ENCODE peak calls at places on chromosomes 7 and 10, in eight cellular contexts. One of them, this sample, is unnamed.

GRCh38 chr7:6130007-6130587 is 98.9 kb downstream of the ANKRD61 start:
- DNase-seq in colonic mucosa: no peak
- DNase-seq in Calu3: no peak
- DNase-seq in CD4-positive, alpha-beta memory T cell: no peak
- DNase-seq in activated CD4-positive, alpha-beta T cell treated with anti-CD3 and anti-CD28 coated beads for 48 hours: no peak
- DNase-seq in adipocyte: no peak
- DNase-seq in RWPE2: no peak
- DNase-seq in uterus: no peak
- DNase-seq in this sample: no peak

GRCh38 chr7:107007892-107008287 is 36.6 kb upstream of the PRKAR2B start:
- DNase-seq in colonic mucosa: no peak
- DNase-seq in Calu3: no peak
- DNase-seq in CD4-positive, alpha-beta memory T cell: no peak
- DNase-seq in activated CD4-positive, alpha-beta T cell treated with anti-CD3 and anti-CD28 coated beads for 48 hours: no peak
- DNase-seq in adipocyte: no peak
- DNase-seq in RWPE2: no peak
- DNase-seq in uterus: no peak
- DNase-seq in this sample: no peak

GRCh38 chr7:78141533-78142281 is 343.1 kb downstream of the PHTF2 start:
- DNase-seq in colonic mucosa: no peak
- DNase-seq in Calu3: no peak
- DNase-seq in CD4-positive, alpha-beta memory T cell: no peak
- DNase-seq in activated CD4-positive, alpha-beta T cell treated with anti-CD3 and anti-CD28 coated beads for 48 hours: no peak
- DNase-seq in adipocyte: peak
- DNase-seq in RWPE2: no peak
- DNase-seq in uterus: no peak
- DNase-seq in this sample: peak

GRCh38 chr7:139602143-139602722 is 78.7 kb downstream of the CLEC2L start:
- DNase-seq in colonic mucosa: no peak
- DNase-seq in Calu3: no peak
- DNase-seq in CD4-positive, alpha-beta memory T cell: peak
- DNase-seq in activated CD4-positive, alpha-beta T cell treated with anti-CD3 and anti-CD28 coated beads for 48 hours: no peak
- DNase-seq in adipocyte: peak
- DNase-seq in RWPE2: no peak
- DNase-seq in uterus: no peak
- DNase-seq in this sample: peak

GRCh38 chr10:7264313-7264741 is 146.5 kb downstream of the SFMBT2 start:
- DNase-seq in colonic mucosa: no peak
- DNase-seq in Calu3: peak
- DNase-seq in CD4-positive, alpha-beta memory T cell: no peak
- DNase-seq in activated CD4-positive, alpha-beta T cell treated with anti-CD3 and anti-CD28 coated beads for 48 hours: no peak
- DNase-seq in adipocyte: no peak
- DNase-seq in RWPE2: no peak
- DNase-seq in uterus: no peak
- DNase-seq in this sample: peak

GRCh38 chr7:88243345-88243909 is 23.6 kb upstream of the SRI start:
- DNase-seq in colonic mucosa: no peak
- DNase-seq in Calu3: peak
- DNase-seq in CD4-positive, alpha-beta memory T cell: peak
- DNase-seq in activated CD4-positive, alpha-beta T cell treated with anti-CD3 and anti-CD28 coated beads for 48 hours: no peak
- DNase-seq in adipocyte: peak
- DNase-seq in RWPE2: no peak
- DNase-seq in uterus: no peak
- DNase-seq in this sample: peak

GRCh38 chr7:12107841-12108249 is 103.2 kb upstream of the TMEM106B start:
- DNase-seq in colonic mucosa: no peak
- DNase-seq in Calu3: no peak
- DNase-seq in CD4-positive, alpha-beta memory T cell: no peak
- DNase-seq in activated CD4-positive, alpha-beta T cell treated with anti-CD3 and anti-CD28 coated beads for 48 hours: no peak
- DNase-seq in adipocyte: peak
- DNase-seq in RWPE2: no peak
- DNase-seq in uterus: no peak
- DNase-seq in this sample: no peak

GRCh38 chr7:132516042-132516840 is 60.0 kb downstream of the PLXNA4 start:
- DNase-seq in colonic mucosa: no peak
- DNase-seq in Calu3: no peak
- DNase-seq in CD4-positive, alpha-beta memory T cell: no peak
- DNase-seq in activated CD4-positive, alpha-beta T cell treated with anti-CD3 and anti-CD28 coated beads for 48 hours: no peak
- DNase-seq in adipocyte: no peak
- DNase-seq in RWPE2: no peak
- DNase-seq in uterus: no peak
- DNase-seq in this sample: peak

GRCh38 chr7:22397981-22398380 is 41.0 kb upstream of the RAPGEF5 start:
- DNase-seq in colonic mucosa: no peak
- DNase-seq in Calu3: no peak
- DNase-seq in CD4-positive, alpha-beta memory T cell: no peak
- DNase-seq in activated CD4-positive, alpha-beta T cell treated with anti-CD3 and anti-CD28 coated beads for 48 hours: no peak
- DNase-seq in adipocyte: peak
- DNase-seq in RWPE2: no peak
- DNase-seq in uterus: no peak
- DNase-seq in this sample: no peak

GRCh38 chr7:105816954-105817615 is 59.3 kb downstream of the ATXN7L1 start:
- DNase-seq in colonic mucosa: no peak
- DNase-seq in Calu3: no peak
- DNase-seq in CD4-positive, alpha-beta memory T cell: no peak
- DNase-seq in activated CD4-positive, alpha-beta T cell treated with anti-CD3 and anti-CD28 coated beads for 48 hours: no peak
- DNase-seq in adipocyte: no peak
- DNase-seq in RWPE2: no peak
- DNase-seq in uterus: no peak
- DNase-seq in this sample: no peak

GRCh38 chr7:22240904-22241571 is 115.9 kb downstream of the RAPGEF5 start:
- DNase-seq in colonic mucosa: peak
- DNase-seq in Calu3: no peak
- DNase-seq in CD4-positive, alpha-beta memory T cell: no peak
- DNase-seq in activated CD4-positive, alpha-beta T cell treated with anti-CD3 and anti-CD28 coated beads for 48 hours: no peak
- DNase-seq in adipocyte: no peak
- DNase-seq in RWPE2: no peak
- DNase-seq in uterus: no peak
- DNase-seq in this sample: no peak

GRCh38 chr10:31395695-31396094 is 76.7 kb downstream of the ZEB1 start:
- DNase-seq in colonic mucosa: no peak
- DNase-seq in Calu3: no peak
- DNase-seq in CD4-positive, alpha-beta memory T cell: no peak
- DNase-seq in activated CD4-positive, alpha-beta T cell treated with anti-CD3 and anti-CD28 coated beads for 48 hours: no peak
- DNase-seq in adipocyte: no peak
- DNase-seq in RWPE2: no peak
- DNase-seq in uterus: no peak
- DNase-seq in this sample: no peak

GRCh38 chr7:3229904-3230470 is 71.1 kb upstream of the SDK1 start:
- DNase-seq in colonic mucosa: no peak
- DNase-seq in Calu3: no peak
- DNase-seq in CD4-positive, alpha-beta memory T cell: no peak
- DNase-seq in activated CD4-positive, alpha-beta T cell treated with anti-CD3 and anti-CD28 coated beads for 48 hours: no peak
- DNase-seq in adipocyte: no peak
- DNase-seq in RWPE2: no peak
- DNase-seq in uterus: no peak
- DNase-seq in this sample: no peak

GRCh38 chr10:96548589-96548988 is 34.9 kb upstream of the TLL2 start:
- DNase-seq in colonic mucosa: no peak
- DNase-seq in Calu3: no peak
- DNase-seq in CD4-positive, alpha-beta memory T cell: no peak
- DNase-seq in activated CD4-positive, alpha-beta T cell treated with anti-CD3 and anti-CD28 coated beads for 48 hours: no peak
- DNase-seq in adipocyte: no peak
- DNase-seq in RWPE2: no peak
- DNase-seq in uterus: no peak
- DNase-seq in this sample: peak

GRCh38 chr7:134632937-134633540 is 13.6 kb upstream of the BPGM start:
- DNase-seq in colonic mucosa: no peak
- DNase-seq in Calu3: peak
- DNase-seq in CD4-positive, alpha-beta memory T cell: peak
- DNase-seq in activated CD4-positive, alpha-beta T cell treated with anti-CD3 and anti-CD28 coated beads for 48 hours: peak
- DNase-seq in adipocyte: peak
- DNase-seq in RWPE2: no peak
- DNase-seq in uterus: no peak
- DNase-seq in this sample: peak

GRCh38 chr10:60238408-60239100 is 151.1 kb downstream of the ANK3 start:
- DNase-seq in colonic mucosa: no peak
- DNase-seq in Calu3: peak
- DNase-seq in CD4-positive, alpha-beta memory T cell: no peak
- DNase-seq in activated CD4-positive, alpha-beta T cell treated with anti-CD3 and anti-CD28 coated beads for 48 hours: peak
- DNase-seq in adipocyte: peak
- DNase-seq in RWPE2: no peak
- DNase-seq in uterus: no peak
- DNase-seq in this sample: peak

GRCh38 chr10:59575269-59575668 is 134.4 kb downstream of the SLC16A9 start:
- DNase-seq in colonic mucosa: no peak
- DNase-seq in Calu3: no peak
- DNase-seq in CD4-positive, alpha-beta memory T cell: no peak
- DNase-seq in activated CD4-positive, alpha-beta T cell treated with anti-CD3 and anti-CD28 coated beads for 48 hours: no peak
- DNase-seq in adipocyte: no peak
- DNase-seq in RWPE2: no peak
- DNase-seq in uterus: no peak
- DNase-seq in this sample: no peak

GRCh38 chr10:70274643-70275042 is 9.2 kb downstream of the NPFFR1 start:
- DNase-seq in colonic mucosa: no peak
- DNase-seq in Calu3: no peak
- DNase-seq in CD4-positive, alpha-beta memory T cell: no peak
- DNase-seq in activated CD4-positive, alpha-beta T cell treated with anti-CD3 and anti-CD28 coated beads for 48 hours: no peak
- DNase-seq in adipocyte: peak
- DNase-seq in RWPE2: no peak
- DNase-seq in uterus: no peak
- DNase-seq in this sample: peak

GRCh38 chr10:2994562-2994961 is 72.8 kb upstream of the PFKP start:
- DNase-seq in colonic mucosa: no peak
- DNase-seq in Calu3: no peak
- DNase-seq in CD4-positive, alpha-beta memory T cell: no peak
- DNase-seq in activated CD4-positive, alpha-beta T cell treated with anti-CD3 and anti-CD28 coated beads for 48 hours: no peak
- DNase-seq in adipocyte: peak
- DNase-seq in RWPE2: no peak
- DNase-seq in uterus: no peak
- DNase-seq in this sample: no peak

GRCh38 chr10:58806323-58806722 is 293.7 kb downstream of the BICC1 start:
- DNase-seq in colonic mucosa: no peak
- DNase-seq in Calu3: no peak
- DNase-seq in CD4-positive, alpha-beta memory T cell: no peak
- DNase-seq in activated CD4-positive, alpha-beta T cell treated with anti-CD3 and anti-CD28 coated beads for 48 hours: no peak
- DNase-seq in adipocyte: no peak
- DNase-seq in RWPE2: no peak
- DNase-seq in uterus: no peak
- DNase-seq in this sample: no peak

GRCh38 chr7:74042746-74043522 is 15.0 kb downstream of the ELN start:
- DNase-seq in colonic mucosa: no peak
- DNase-seq in Calu3: no peak
- DNase-seq in CD4-positive, alpha-beta memory T cell: no peak
- DNase-seq in activated CD4-positive, alpha-beta T cell treated with anti-CD3 and anti-CD28 coated beads for 48 hours: no peak
- DNase-seq in adipocyte: no peak
- DNase-seq in RWPE2: no peak
- DNase-seq in uterus: no peak
- DNase-seq in this sample: no peak

GRCh38 chr10:1400129-1400865 is 337.0 kb downstream of the ADARB2 start:
- DNase-seq in colonic mucosa: peak
- DNase-seq in Calu3: no peak
- DNase-seq in CD4-positive, alpha-beta memory T cell: no peak
- DNase-seq in activated CD4-positive, alpha-beta T cell treated with anti-CD3 and anti-CD28 coated beads for 48 hours: no peak
- DNase-seq in adipocyte: no peak
- DNase-seq in RWPE2: no peak
- DNase-seq in uterus: no peak
- DNase-seq in this sample: no peak

GRCh38 chr7:80273327-80273726 is 138.7 kb downstream of the GNAI1 start:
- DNase-seq in colonic mucosa: no peak
- DNase-seq in Calu3: no peak
- DNase-seq in CD4-positive, alpha-beta memory T cell: no peak
- DNase-seq in activated CD4-positive, alpha-beta T cell treated with anti-CD3 and anti-CD28 coated beads for 48 hours: no peak
- DNase-seq in adipocyte: peak
- DNase-seq in RWPE2: no peak
- DNase-seq in uterus: no peak
- DNase-seq in this sample: peak